ENCODE peak calls at places on chromosomes 16 and 17, in four cellular contexts. H, Q, J and U are unnamed samples.

GRCh38 chr17:76014925-76015261 is 12.2 kb downstream of the EVPL start:
- DNase-seq in H (no peak), Q (peak), J (no peak), U (no peak)

GRCh38 chr17:73214008-73214407 is 21.2 kb downstream of the COG1 start:
- DNase-seq in Q (no peak), H (no peak), J (no peak), U (no peak)

GRCh38 chr17:50186661-50187402 is 14.6 kb downstream of the COL1A1 start:
- DNase-seq in J (no peak), H (no peak), Q (no peak), U (no peak)

GRCh38 chr17:45907720-45908395 is 13.5 kb downstream of the MAPT start:
- DNase-seq in Q (no peak), H (no peak), J (no peak), U (no peak)

GRCh38 chr17:68515238-68515637 is 3.0 kb downstream of the PRKAR1A start:
- DNase-seq in Q (no peak), J (no peak), H (no peak), U (no peak)

GRCh38 chr17:50817142-50817751 is 18.1 kb upstream of the WFIKKN2 start:
- DNase-seq in Q (peak), H (peak), J (no peak), U (no peak)

GRCh38 chr16:13148836-13149235 is 247.4 kb downstream of the SHISA9 start:
- DNase-seq in J (no peak), H (no peak), Q (no peak), U (no peak)

GRCh38 chr16:65634291-65634690 is 512.4 kb upstream of the CDH11 start:
- DNase-seq in Q (no peak), H (no peak), J (no peak), U (no peak)

GRCh38 chr17:19263621-19264010 is 26.4 kb downstream of the EPN2 start:
- DNase-seq in Q (no peak), H (no peak), J (no peak), U (peak)

GRCh38 chr16:87317766-87318121 is 552 bp upstream of the C16orf95 start:
- DNase-seq in H (peak), J (peak), Q (peak), U (no peak)

GRCh38 chr16:35146031-35146710 is 1686.8 kb downstream of the TP53TG3F start:
- DNase-seq in H (no peak), J (no peak), Q (no peak), U (no peak)

GRCh38 chr16:64455275-64455674 is 666.6 kb downstream of the CDH11 start:
- DNase-seq in H (no peak), J (no peak), Q (no peak), U (no peak)

GRCh38 chr16:74309789-74310781 is 13.5 kb downstream of the PSMD7 start:
- DNase-seq in H (peak), Q (peak), J (peak), U (no peak)

GRCh38 chr17:76363107-76363801 is 9.5 kb upstream of the PRPSAP1 start:
- DNase-seq in J (no peak), Q (no peak), H (no peak), U (no peak)

GRCh38 chr17:63490321-63490720 is 13.5 kb downstream of the ACE start:
- DNase-seq in J (no peak), H (peak), Q (peak), U (no peak)

GRCh38 chr17:49387374-49388289 is 25.6 kb upstream of the ZNF652 start:
- DNase-seq in J (no peak), Q (no peak), H (no peak), U (no peak)

GRCh38 chr17:47660064-47660492 is 10.4 kb downstream of the KPNB1 start:
- DNase-seq in Q (no peak), H (no peak), J (no peak), U (no peak)

GRCh38 chr16:19696961-19697360 is 21.1 kb downstream of the KNOP1 start:
- DNase-seq in Q (peak), J (no peak), H (no peak), U (no peak)

GRCh38 chr17:3809135-3809534 is 8.1 kb upstream of the ITGAE start:
- DNase-seq in H (no peak), J (no peak), Q (no peak), U (peak)

GRCh38 chr16:49559242-49559641 is 185.6 kb downstream of the C16orf78 start:
- DNase-seq in J (no peak), Q (no peak), H (peak), U (no peak)

GRCh38 chr17:6163632-6164319 is 93.6 kb downstream of the WSCD1 start:
- DNase-seq in Q (peak), J (no peak), H (no peak), U (no peak)

DNA sequence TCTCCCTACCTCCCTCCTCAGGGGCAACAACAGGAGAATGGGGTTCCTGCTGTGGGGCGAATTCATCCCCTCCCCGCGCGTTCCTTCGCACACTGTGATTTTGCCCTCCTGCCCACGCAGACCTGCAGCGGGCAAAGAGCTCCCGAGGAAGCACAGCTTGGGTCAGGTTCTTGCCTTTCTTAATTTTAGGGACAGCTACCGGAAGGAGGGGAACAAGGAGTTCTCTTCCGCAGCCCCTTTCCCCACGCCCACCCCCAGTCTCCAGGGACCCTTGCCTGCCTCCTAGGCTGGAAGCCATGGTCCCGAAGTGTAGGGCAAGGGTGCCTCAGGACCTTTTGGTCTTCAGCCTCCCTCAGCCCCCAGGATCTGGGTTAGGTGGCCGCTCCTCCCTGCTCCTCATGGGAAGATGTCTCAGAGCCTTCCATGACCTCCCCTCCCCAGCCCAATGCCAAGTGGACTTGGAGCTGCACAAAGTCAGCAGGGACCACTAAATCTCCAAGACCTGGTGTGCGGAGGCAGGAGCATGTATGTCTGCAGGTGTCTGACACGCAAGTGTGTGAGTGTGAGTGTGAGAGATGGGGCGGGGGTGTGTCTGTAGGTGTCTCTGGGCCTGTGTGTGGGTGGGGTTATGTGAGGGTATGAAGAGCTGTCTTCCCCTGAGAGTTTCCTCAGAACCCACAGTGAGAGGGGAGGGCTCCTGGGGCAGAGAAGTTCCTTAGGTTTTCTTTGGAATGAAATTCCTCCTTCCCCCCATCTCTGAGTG is 5.9 kb upstream of the LASP1NB start:
- DNase-seq in J (no peak), H (no peak), Q (no peak), U (no peak)
- H3K27ac ChIP-seq in J (peak), H (no peak), Q (no peak), U (no peak)

GRCh38 chr17:1783834-1784611 is 22.2 kb downstream of the SERPINF1 start:
- DNase-seq in J (peak), Q (peak), H (peak), U (no peak)
- H3K27ac ChIP-seq in J (peak), Q (peak), H (no peak), U (peak)

DNA sequence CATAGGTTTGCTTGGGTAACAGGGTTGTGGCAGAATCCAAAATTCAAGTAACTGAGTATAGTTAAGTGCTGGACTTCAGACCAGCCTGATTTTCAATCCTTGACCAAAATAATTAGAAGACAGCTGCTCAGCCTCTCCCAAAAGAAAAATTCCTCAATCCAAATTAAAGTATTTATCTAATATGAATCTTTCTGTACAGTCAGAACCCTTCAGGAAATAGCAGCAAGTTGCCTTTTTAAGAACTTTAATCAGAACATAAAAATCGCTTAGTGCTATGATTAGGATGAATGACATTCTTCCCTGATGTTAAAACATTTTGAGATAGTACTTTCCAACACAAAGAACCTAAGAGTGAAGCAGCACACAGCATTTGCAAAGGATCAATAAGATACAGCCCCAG is 50.2 kb downstream of the CFDP1 start:
- DNase-seq in H (no peak), J (no peak), Q (no peak), U (no peak)
- H3K27ac ChIP-seq in H (no peak), J (no peak), Q (no peak), U (peak)

GRCh38 chr17:44315760-44316731 is 7.6 kb downstream of the RUNDC3A start:
- DNase-seq in J (no peak), Q (no peak), H (peak), U (no peak)
- H3K27ac ChIP-seq in J (no peak), Q (no peak), H (no peak), U (no peak)

GRCh38 chr17:80601146-80601545 is 56.5 kb downstream of the RPTOR start:
- DNase-seq in H (no peak), Q (no peak), J (no peak), U (no peak)

GRCh38 chr17:80603380-80603779 is 58.7 kb downstream of the RPTOR start:
- DNase-seq in J (no peak), Q (no peak), H (no peak), U (no peak)

GRCh38 chr17:80598813-80599545 is 54.3 kb downstream of the RPTOR start:
- DNase-seq in H (no peak), J (no peak), Q (no peak), U (no peak)

GRCh38 chr17:80599546-80600305 is 55.1 kb downstream of the RPTOR start:
- DNase-seq in J (no peak), H (no peak), Q (no peak), U (no peak)

GRCh38 chr17:80600586-80600985 is 55.9 kb downstream of the RPTOR start:
- DNase-seq in Q (no peak), J (no peak), H (no peak), U (no peak)
- H3K27ac ChIP-seq in Q (no peak), J (no peak), H (no peak), U (no peak)

GRCh38 chr16:1156983-1157638 is 4.2 kb downstream of the CACNA1H start:
- DNase-seq in J (no peak), H (no peak), Q (no peak), U (no peak)
- H3K27ac ChIP-seq in J (no peak), H (no peak), Q (no peak), U (no peak)

DNA sequence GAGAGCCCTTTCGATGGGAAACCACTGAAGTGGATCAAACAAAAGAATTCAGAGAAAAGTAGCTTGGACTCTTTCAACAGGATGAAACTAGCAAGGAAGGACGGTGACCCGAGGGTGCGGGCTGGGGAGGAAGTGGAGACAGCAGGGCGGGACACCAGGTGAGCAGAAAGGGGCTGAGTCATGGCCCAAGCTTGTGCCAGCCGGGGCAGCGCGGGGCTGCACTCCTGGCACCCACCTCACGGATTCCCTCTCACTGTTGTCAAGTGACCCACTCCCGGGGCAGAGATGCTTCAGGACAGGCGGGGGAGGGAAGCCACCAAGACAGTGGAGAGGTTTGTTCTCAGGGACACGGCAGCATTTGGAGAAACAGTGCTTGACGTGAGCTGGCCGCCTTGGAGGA is 10.7 kb upstream of the RNF222 start:
- DNase-seq in Q (no peak), J (no peak), H (peak), U (no peak)
- H3K27ac ChIP-seq in Q (no peak), J (no peak), H (no peak), U (peak)

DNA sequence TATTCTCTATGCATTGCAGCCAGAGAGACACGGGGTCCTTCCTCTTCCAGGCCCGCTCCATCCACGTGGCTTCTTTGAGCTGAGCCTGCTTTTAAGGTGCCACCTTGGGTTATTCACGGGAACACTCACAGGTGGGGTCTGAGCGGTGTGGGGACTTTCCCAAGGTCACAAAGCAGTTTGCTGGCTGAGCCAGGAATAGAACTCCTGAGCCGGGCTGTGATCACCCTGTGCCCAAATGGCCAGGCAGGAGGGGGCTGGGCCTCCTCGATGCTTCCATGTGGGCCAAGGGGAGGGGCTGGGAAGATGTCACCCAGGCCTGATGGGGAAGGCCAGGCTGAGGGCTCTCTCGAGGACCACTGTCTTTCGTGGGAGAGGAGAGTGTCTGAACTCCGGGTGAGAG is 13.0 kb upstream of the GSE1 start:
- DNase-seq in Q (peak), J (no peak), H (no peak), U (no peak)
- H3K27ac ChIP-seq in Q (peak), J (peak), H (no peak), U (no peak)

GRCh38 chr17:2395258-2396170 is 5.3 kb downstream of the MNT start:
- DNase-seq in Q (peak), J (no peak), H (peak), U (no peak)

GRCh38 chr17:2392252-2393183 is 8.3 kb downstream of the MNT start:
- DNase-seq in Q (peak), H (peak), J (peak), U (no peak)

GRCh38 chr17:2393184-2393953 is 7.5 kb downstream of the MNT start:
- DNase-seq in Q (peak), J (peak), H (peak), U (no peak)

GRCh38 chr17:2394775-2395191 is 6.1 kb downstream of the MNT start:
- DNase-seq in H (no peak), Q (no peak), J (no peak), U (no peak)

GRCh38 chr17:2393954-2394749 is 6.7 kb downstream of the MNT start:
- DNase-seq in J (no peak), Q (no peak), H (peak), U (no peak)
- H3K27ac ChIP-seq in J (no peak), Q (peak), H (no peak), U (peak)

DNA sequence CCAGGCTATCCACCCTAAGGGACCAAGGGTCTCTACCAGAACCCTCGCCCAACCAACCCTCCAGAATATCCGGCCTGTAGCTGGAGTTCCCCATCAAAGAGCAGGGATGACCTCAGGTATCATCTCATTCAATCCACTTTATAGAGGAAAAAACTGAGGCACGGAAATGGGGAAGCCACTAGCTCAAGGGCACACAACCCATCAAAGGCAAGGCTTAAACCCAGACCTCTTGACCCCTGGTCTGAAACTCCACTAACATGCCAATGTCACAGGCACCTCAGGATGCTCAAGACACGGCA is 1.6 kb downstream of the TBC1D10B start:
- DNase-seq in H (no peak), Q (no peak), J (no peak), U (no peak)
- H3K27ac ChIP-seq in H (no peak), Q (peak), J (peak), U (peak)